ENCODE peak calls at places on chromosomes 1 and 21, in six cellular contexts. R is Peyer's patch; V is foreskin fibroblast; A is epithelial cell of proximal tubule; M is CD8-positive, alpha-beta memory T cell; G is fibroblast of mammary gland. Y is an unnamed sample.

GRCh38 chr1:108653431-108654105 is 7.3 kb downstream of the HENMT1 start:
- DNase-seq in R (no peak), V (no peak), A (no peak), M (no peak), G (no peak), Y (no peak)

GRCh38 chr1:175319112-175319911 is 126.7 kb upstream of the KIAA0040 start:
- DNase-seq in R (peak), V (peak), A (peak), M (peak), G (peak), Y (peak)

GRCh38 chr1:43557744-43558245 is 27.1 kb downstream of the PTPRF start:
- DNase-seq in R (no peak), V (peak), A (no peak), M (no peak), G (peak), Y (no peak)

GRCh38 chr1:196558424-196558823 is 49.8 kb downstream of the KCNT2 start:
- DNase-seq in R (no peak), V (peak), A (peak), M (no peak), G (peak), Y (peak)

GRCh38 chr1:29387210-29387609 is 150.9 kb downstream of the PTPRU start:
- DNase-seq in R (no peak), V (no peak), A (no peak), M (no peak), G (no peak), Y (no peak)

GRCh38 chr1:232978091-232978634 is 27.8 kb downstream of the NTPCR start:
- DNase-seq in R (no peak), V (no peak), A (no peak), M (no peak), G (no peak), Y (no peak)

GRCh38 chr1:241639653-241640148 is 468 bp downstream of the CHML start:
- DNase-seq in R (peak), V (no peak), A (no peak), M (peak), G (peak), Y (no peak)

GRCh38 chr1:3883194-3883920 is 16.7 kb downstream of the C1orf174 start:
- DNase-seq in R (no peak), V (no peak), A (no peak), M (peak), G (no peak), Y (no peak)

GRCh38 chr21:15617968-15618367 is 111.8 kb upstream of the USP25 start:
- DNase-seq in R (no peak), V (peak), A (no peak), M (no peak), G (peak), Y (peak)

GRCh38 chr1:198932351-198932991 is 293.6 kb downstream of the PTPRC start:
- DNase-seq in R (no peak), V (peak), A (no peak), M (no peak), G (no peak), Y (no peak)

GRCh38 chr1:217134857-217135568 is 411.8 kb upstream of the ESRRG start:
- DNase-seq in R (no peak), V (no peak), A (no peak), M (no peak), G (peak), Y (no peak)

GRCh38 chr1:209879539-209879938 is 51.8 kb downstream of the UTP25 start:
- DNase-seq in R (no peak), V (peak), A (no peak), M (no peak), G (peak), Y (no peak)

GRCh38 chr1:228320394-228320793 is 86.2 kb downstream of the TRIM11 start:
- DNase-seq in R (no peak), V (no peak), A (no peak), M (no peak), G (no peak), Y (no peak)

GRCh38 chr21:16573581-16573980 is 843.8 kb downstream of the USP25 start:
- DNase-seq in R (no peak), V (peak), A (no peak), M (no peak), G (peak), Y (no peak)

GRCh38 chr1:54777431-54777830 is 13.1 kb upstream of the PARS2 start:
- DNase-seq in R (no peak), V (no peak), A (no peak), M (no peak), G (no peak), Y (no peak)

GRCh38 chr1:54782588-54782987 is 18.3 kb upstream of the PARS2 start:
- DNase-seq in R (no peak), V (no peak), A (no peak), M (no peak), G (no peak), Y (no peak)

GRCh38 chr1:54782156-54782555 is 17.8 kb upstream of the PARS2 start:
- DNase-seq in R (no peak), V (no peak), A (no peak), M (no peak), G (no peak), Y (no peak)

GRCh38 chr1:54784066-54784465 is 17.1 kb downstream of the TTC22 start:
- DNase-seq in R (no peak), V (no peak), A (no peak), M (no peak), G (no peak), Y (no peak)

DNA sequence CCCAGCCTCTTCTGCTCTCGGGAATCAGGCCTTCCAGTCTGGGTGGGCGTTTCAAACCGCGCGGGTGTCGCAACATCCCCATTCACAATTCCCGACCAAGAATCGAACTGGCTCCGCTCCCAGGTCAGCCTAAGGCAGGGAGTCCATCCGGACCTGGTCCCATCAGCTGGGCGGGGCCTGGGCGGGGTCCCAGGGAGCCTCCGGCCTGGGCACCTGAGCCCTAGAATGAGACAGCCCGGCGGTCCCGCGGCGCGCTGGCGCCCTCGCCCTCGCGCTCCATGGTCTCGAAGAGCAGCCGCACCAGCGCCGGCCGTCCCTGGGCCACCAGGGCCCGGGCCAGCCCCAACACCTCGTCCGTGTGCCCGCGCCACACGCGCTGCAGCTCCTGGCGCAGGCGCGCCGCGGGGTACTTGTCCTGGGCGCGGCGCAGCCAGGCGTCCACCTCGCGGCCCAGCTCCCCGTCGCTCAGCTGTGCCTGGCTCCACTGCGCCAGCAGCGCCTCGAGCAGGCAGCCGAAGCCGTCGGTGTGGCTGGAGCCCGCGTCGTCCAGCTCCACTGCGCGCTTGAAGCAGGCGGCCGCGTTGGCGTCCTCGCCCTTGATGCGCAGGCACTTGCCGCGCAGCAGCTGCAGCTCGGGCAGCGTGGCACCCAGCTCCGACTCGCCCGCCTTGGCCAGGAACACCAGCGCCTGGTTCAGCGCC is 16.9 kb upstream of the PARS2 start:
- DNase-seq in R (no peak), V (peak), A (no peak), M (no peak), G (no peak), Y (no peak)
- H3K4me3 ChIP-seq in R (no peak), V (no peak), A (no peak), M (no peak), G (no peak), Y (no peak)

GRCh38 chr1:203271018-203271743 is 34.1 kb upstream of the BTG2 start:
- DNase-seq in R (peak), V (peak), A (no peak), M (peak), G (peak), Y (no peak)
- H3K4me3 ChIP-seq in R (no peak), V (no peak), A (no peak), M (no peak), G (no peak), Y (no peak)

GRCh38 chr1:1066403-1067283 is 7.5 kb downstream of the RNF223 start:
- DNase-seq in R (no peak), V (peak), A (no peak), M (no peak), G (no peak), Y (no peak)

GRCh38 chr1:1068374-1069060 is 5.6 kb downstream of the RNF223 start:
- DNase-seq in R (peak), V (no peak), A (no peak), M (peak), G (no peak), Y (no peak)

GRCh38 chr1:1068077-1068373 is 6.1 kb downstream of the RNF223 start:
- DNase-seq in R (no peak), V (no peak), A (no peak), M (no peak), G (no peak), Y (no peak)

GRCh38 chr1:1069061-1069710 is 4.9 kb downstream of the RNF223 start:
- DNase-seq in R (peak), V (peak), A (no peak), M (peak), G (peak), Y (no peak)

DNA sequence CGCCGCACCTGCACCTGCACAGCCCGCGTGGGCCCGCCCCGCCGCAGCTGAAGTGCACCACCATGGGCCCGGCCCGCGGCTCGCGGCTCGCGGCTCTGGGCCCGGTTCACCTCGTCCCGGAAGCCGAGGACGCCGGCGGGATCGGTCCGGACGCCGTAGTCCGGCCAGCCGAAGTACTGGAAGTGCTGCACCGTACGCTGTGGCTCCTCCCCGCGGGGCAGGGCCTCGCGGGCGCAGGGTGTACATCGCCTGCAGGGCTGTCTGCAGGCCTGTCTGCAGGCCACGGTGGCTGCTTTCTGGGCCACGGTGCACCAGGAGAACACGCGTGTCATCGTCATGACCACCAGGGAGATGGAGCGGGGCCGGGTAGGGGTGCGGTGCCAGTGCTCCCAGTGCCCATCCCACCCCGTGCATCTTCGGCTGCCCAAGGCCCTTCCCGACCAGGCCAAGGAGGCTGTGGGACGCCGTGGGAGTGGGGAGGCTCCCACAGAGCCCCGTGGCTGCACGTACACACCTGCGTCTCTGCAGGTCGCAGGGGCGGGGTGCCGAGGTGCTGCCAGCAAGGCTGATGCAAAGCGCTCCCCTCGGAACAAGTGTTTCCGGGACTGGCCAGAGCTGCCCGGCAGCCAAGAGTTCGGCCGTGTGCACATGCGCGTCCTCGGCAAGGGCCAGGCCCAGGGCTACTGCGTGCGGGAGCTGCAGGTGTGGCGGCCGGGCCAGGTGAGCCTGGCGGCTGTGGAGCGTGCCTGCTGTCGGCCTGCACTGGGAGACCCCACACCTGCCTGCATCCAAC is 6.6 kb downstream of the RNF223 start:
- DNase-seq in R (no peak), V (no peak), A (no peak), M (no peak), G (no peak), Y (no peak)
- H3K4me3 ChIP-seq in R (no peak), V (no peak), A (peak), M (no peak), G (no peak), Y (no peak)

GRCh38 chr1:245330951-245331350 is 176.2 kb downstream of the KIF26B start:
- DNase-seq in R (no peak), V (no peak), A (no peak), M (no peak), G (no peak), Y (no peak)
- H3K4me3 ChIP-seq in R (no peak), V (no peak), A (peak), M (no peak), G (no peak), Y (no peak)

DNA sequence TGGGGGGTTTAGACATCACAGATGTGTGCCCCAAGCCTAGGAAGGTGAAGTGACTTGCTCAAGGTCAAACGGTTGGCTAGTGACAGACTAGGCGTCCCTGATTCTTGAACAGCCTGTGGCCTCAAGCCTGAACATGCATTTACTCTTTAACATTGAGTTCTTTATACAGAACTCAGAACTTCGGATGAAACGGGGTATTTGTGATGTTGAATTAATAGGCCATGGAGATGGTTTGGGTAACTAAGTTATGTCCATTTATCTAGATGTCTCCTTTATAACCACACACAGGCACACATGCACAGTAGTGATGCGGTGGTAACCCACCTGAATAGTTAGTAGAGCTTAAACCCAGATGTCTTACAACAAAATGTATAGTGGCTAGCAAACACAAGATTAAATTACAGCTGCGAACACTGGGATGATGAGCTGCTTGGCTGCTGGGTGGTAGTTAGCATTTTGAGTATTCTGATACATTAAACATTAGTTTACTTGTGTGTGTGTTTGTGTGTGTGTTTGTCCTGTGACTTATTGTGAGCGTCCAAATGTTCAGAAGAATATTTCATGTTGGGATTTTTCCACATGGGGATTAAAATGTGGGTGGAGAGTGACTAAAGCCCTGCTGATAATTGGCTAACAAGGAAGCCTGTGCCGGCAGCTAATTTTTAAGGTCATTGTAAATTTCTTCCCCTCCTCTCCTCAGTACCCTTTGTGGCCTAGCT is 2.3 kb downstream of the ATP1A1 start:
- DNase-seq in R (no peak), V (peak), A (no peak), M (peak), G (peak), Y (no peak)
- H3K4me3 ChIP-seq in R (peak), V (peak), A (peak), M (peak), G (peak), Y (peak)

GRCh38 chr1:67484492-67484891 is 54.3 kb upstream of the SERBP1 start:
- DNase-seq in R (no peak), V (no peak), A (no peak), M (no peak), G (peak), Y (no peak)
- H3K4me3 ChIP-seq in R (no peak), V (no peak), A (no peak), M (no peak), G (no peak), Y (no peak)

GRCh38 chr1:65310078-65310587 is 790 bp downstream of the DNAJC6 start:
- DNase-seq in R (no peak), V (no peak), A (no peak), M (no peak), G (no peak), Y (no peak)

GRCh38 chr1:65308781-65309316 is 494 bp upstream of the DNAJC6 start:
- DNase-seq in R (no peak), V (peak), A (no peak), M (no peak), G (no peak), Y (no peak)

GRCh38 chr1:65309317-65310077 is at the start of gene DNAJC6:
- DNase-seq in R (no peak), V (peak), A (no peak), M (peak), G (peak), Y (no peak)
- H3K4me3 ChIP-seq in R (peak), V (peak), A (peak), M (no peak), G (peak), Y (peak)

DNA sequence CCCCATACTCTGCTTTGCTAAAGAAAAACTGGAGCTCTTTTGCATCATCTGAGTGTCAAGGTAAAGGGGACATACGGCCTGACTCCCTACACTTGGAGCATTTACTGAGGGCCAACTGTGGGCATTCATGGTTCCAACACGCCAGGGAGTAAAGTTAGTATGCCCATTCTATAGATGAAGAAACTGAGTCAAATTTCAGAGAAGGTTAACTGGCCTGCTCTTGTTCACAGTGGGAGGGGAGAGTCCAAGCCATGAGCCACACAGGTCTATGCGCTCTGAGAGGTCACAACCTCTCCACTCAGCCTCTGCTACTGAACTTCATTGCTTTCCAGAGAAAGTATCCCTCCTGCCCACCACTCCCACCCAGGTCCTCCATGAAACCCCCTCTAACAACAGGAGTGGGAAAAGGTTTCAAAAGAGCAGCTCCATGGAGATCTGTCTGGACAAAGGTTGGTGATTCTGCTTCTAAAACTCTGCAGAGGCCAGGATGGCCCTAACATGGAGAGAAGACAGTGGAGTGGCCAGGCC is 6.8 kb upstream of the KCNN3 start:
- DNase-seq in R (no peak), V (no peak), A (no peak), M (no peak), G (no peak), Y (no peak)
- H3K4me3 ChIP-seq in R (no peak), V (no peak), A (no peak), M (no peak), G (no peak), Y (no peak)

Y was measured in HFF-Myc.